ENCODE peak calls at places on chromosomes 11 and 22, in nine cellular contexts. C is psoas muscle, D is RKO, I is heart left ventricle, U is PC-9, B is MV-4-11, R is Caco-2, G is H4, N is ELR. S is an unnamed sample.

GRCh38 chr22:27523711-27524110 is 277.8 kb downstream of the MN1 start:
- DNase-seq in C (no peak), D (no peak), I (no peak), U (no peak), B (no peak), R (no peak), G (no peak), N (no peak), S (no peak)

GRCh38 chr11:2548596-2548995 is 103.8 kb downstream of the KCNQ1 start:
- DNase-seq in C (no peak), D (no peak), I (no peak), U (no peak), B (no peak), R (no peak), G (no peak), N (no peak), S (no peak)

GRCh38 chr22:47435204-47435487 is 672.7 kb downstream of the TBC1D22A start:
- DNase-seq in C (no peak), D (no peak), I (no peak), U (no peak), B (no peak), R (no peak), G (no peak), N (no peak), S (no peak)

GRCh38 chr11:45163956-45164575 is 17.6 kb downstream of the PRDM11 start:
- DNase-seq in C (no peak), D (no peak), I (peak; percentile 35), U (no peak), B (peak; percentile 11), R (no peak), G (no peak), N (no peak), S (no peak)

GRCh38 chr11:10381730-10382129 is 73.3 kb upstream of the AMPD3 start:
- DNase-seq in C (no peak), D (no peak), I (no peak), U (no peak), B (peak; percentile 18), R (no peak), G (no peak), N (no peak), S (no peak)

GRCh38 chr11:119533931-119534694 is 111.1 kb upstream of the THY1 start:
- DNase-seq in C (peak; percentile 81), D (peak; percentile 61), I (peak; percentile 49), U (peak; percentile 49), B (peak; percentile 77), R (peak; percentile 94), G (peak; percentile 33), N (peak; percentile 69), S (peak; percentile 57)

GRCh38 chr22:46233231-46233630 is 16.9 kb downstream of the CDPF1 start:
- DNase-seq in C (peak; percentile 85), D (no peak), I (peak; percentile 67), U (no peak), B (peak; percentile 69), R (no peak), G (no peak), N (peak; percentile 58), S (no peak)

GRCh38 chr11:11899401-11899800 is 57.6 kb downstream of the USP47 start:
- DNase-seq in C (no peak), D (no peak), I (no peak), U (no peak), B (no peak), R (peak; percentile 24), G (no peak), N (peak; percentile 18), S (no peak)

GRCh38 chr11:2891901-2892214 is 6.3 kb upstream of the CDKN1C start:
- DNase-seq in C (no peak), D (peak; percentile 50), I (peak; percentile 60), U (no peak), B (no peak), R (no peak), G (no peak), N (no peak), S (no peak)

GRCh38 chr11:79055866-79056632 is 384.8 kb downstream of the TENM4 start:
- DNase-seq in C (no peak), D (no peak), I (peak; percentile 23), U (no peak), B (no peak), R (no peak), G (peak; percentile 22), N (no peak), S (no peak)

GRCh38 chr11:123258877-123259276 is 63.8 kb upstream of the CLMP start:
- DNase-seq in C (no peak), D (no peak), I (no peak), U (no peak), B (no peak), R (no peak), G (no peak), N (no peak), S (no peak)

GRCh38 chr11:59216654-59217640 is 4.2 kb upstream of the MPEG1 start:
- DNase-seq in C (no peak), D (no peak), I (peak; percentile 54), U (peak; percentile 67), B (peak; percentile 100), R (no peak), G (peak; percentile 16), N (peak; percentile 67), S (peak; percentile 22)

GRCh38 chr11:76863196-76863777 is 2.6 kb downstream of the ACER3 start:
- DNase-seq in C (no peak), D (no peak), I (peak; percentile 10), U (no peak), B (peak; percentile 96), R (no peak), G (no peak), N (no peak), S (no peak)

GRCh38 chr22:40628354-40629042 is 8.0 kb downstream of the MRTFA start:
- DNase-seq in C (no peak), D (no peak), I (no peak), U (peak; percentile 59), B (peak; percentile 78), R (no peak), G (no peak), N (peak; percentile 59), S (no peak)

GRCh38 chr11:46800177-46800576 is 45.9 kb downstream of the CKAP5 start:
- DNase-seq in C (no peak), D (no peak), I (no peak), U (no peak), B (no peak), R (no peak), G (no peak), N (no peak), S (no peak)

GRCh38 chr11:69327741-69328191 is 33.8 kb downstream of the MYEOV start:
- DNase-seq in C (no peak), D (no peak), I (no peak), U (no peak), B (no peak), R (no peak), G (no peak), N (no peak), S (no peak)

GRCh38 chr11:118914178-118914918 is 11.4 kb downstream of the BCL9L start:
- DNase-seq in C (peak; percentile 72), D (no peak), I (no peak), U (peak; percentile 75), B (no peak), R (peak; percentile 21), G (peak; percentile 48), N (peak; percentile 45), S (peak; percentile 51)